ENCODE peak calls at places on chromosomes 5 and 9, in six cellular contexts. X is iris pigment epithelial cell; A is cardiac muscle cell; K is sciatic nerve; G is naive thymus-derived CD8-positive, alpha-beta T cell; T is NCI-H1105 treated with DMSO at 0.1 percent for 48 hours. Y is an unnamed sample.

GRCh38 chr9:17900604-17901003 is 321.7 kb downstream of the SH3GL2 start:
- DNase-seq in X (peak; percentile 12), A (peak; percentile 6), K (no peak), G (no peak), T (no peak), Y (no peak)

GRCh38 chr9:38061326-38061947 is 7.6 kb downstream of the SHB start:
- DNase-seq in X (no peak), A (no peak), K (peak; percentile 30), G (no peak), T (no peak), Y (no peak)

GRCh38 chr5:1763548-1763911 is 36.1 kb downstream of the MRPL36 start:
- DNase-seq in X (peak; percentile 78), A (peak; percentile 85), K (peak; percentile 59), G (peak; percentile 29), T (no peak), Y (peak; percentile 96)

GRCh38 chr9:5767968-5768932 is 64.7 kb downstream of the ERMP1 start:
- DNase-seq in X (peak; percentile 19), A (no peak), K (no peak), G (no peak), T (no peak), Y (no peak)

GRCh38 chr5:141864371-141865370 is 13.5 kb downstream of the PCDH1 start:
- DNase-seq in X (no peak), A (no peak), K (no peak), G (no peak), T (no peak), Y (no peak)

GRCh38 chr5:76546497-76547102 is 76.6 kb downstream of the F2RL2 start:
- DNase-seq in X (no peak), A (no peak), K (no peak), G (no peak), T (no peak), Y (no peak)

GRCh38 chr5:69477170-69477569 is 15.4 kb upstream of the OCLN start:
- DNase-seq in X (no peak), A (peak; percentile 12), K (no peak), G (no peak), T (no peak), Y (no peak)

GRCh38 chr5:55437859-55438206 is 96.9 kb downstream of the PLPP1 start:
- DNase-seq in X (no peak), A (no peak), K (no peak), G (no peak), T (no peak), Y (no peak)

GRCh38 chr9:35646583-35647265 is 4.0 kb downstream of the SIT1 start:
- DNase-seq in X (peak; percentile 84), A (peak; percentile 93), K (peak; percentile 97), G (peak; percentile 94), T (peak; percentile 84), Y (peak; percentile 91)

GRCh38 chr9:72540348-72540873 is 19.0 kb downstream of the TMC1 start:
- DNase-seq in X (peak; percentile 36), A (no peak), K (no peak), G (no peak), T (no peak), Y (no peak)

GRCh38 chr9:21815643-21816042 is 13.2 kb downstream of the MTAP start:
- DNase-seq in X (no peak), A (no peak), K (no peak), G (no peak), T (no peak), Y (no peak)